ENCODE peak calls at places on chromosome 14, in nine cellular contexts. One of them, this sample, is unnamed.

GRCh38 chr14:87815121-87815520 is 177.9 kb downstream of the GALC start:
- DNase-seq in ureter: no peak
- DNase-seq in GM04504: no peak
- DNase-seq in dermis microvascular lymphatic vessel endothelial cell: no peak
- DNase-seq in nephron progenitor cell: no peak
- DNase-seq in NCI-H2171: no peak
- DNase-seq in right cardiac atrium: no peak
- DNase-seq in retinal pigment epithelial cell: no peak
- DNase-seq in fibroblast of the conjunctiva: no peak
- DNase-seq in this sample: no peak

GRCh38 chr14:61280092-61280525 is 1.0 kb downstream of the TMEM30B start:
- DNase-seq in ureter: no peak
- DNase-seq in GM04504: no peak
- DNase-seq in dermis microvascular lymphatic vessel endothelial cell: no peak
- DNase-seq in nephron progenitor cell: no peak
- DNase-seq in NCI-H2171: no peak
- DNase-seq in right cardiac atrium: no peak
- DNase-seq in retinal pigment epithelial cell: no peak
- DNase-seq in fibroblast of the conjunctiva: no peak
- DNase-seq in this sample: no peak

GRCh38 chr14:104582649-104583048 is 3.1 kb downstream of the C14orf180 start:
- DNase-seq in ureter: peak; percentile 72
- DNase-seq in GM04504: no peak
- DNase-seq in dermis microvascular lymphatic vessel endothelial cell: no peak
- DNase-seq in nephron progenitor cell: no peak
- DNase-seq in NCI-H2171: no peak
- DNase-seq in right cardiac atrium: peak; percentile 79
- DNase-seq in retinal pigment epithelial cell: no peak
- DNase-seq in fibroblast of the conjunctiva: no peak
- DNase-seq in this sample: no peak

GRCh38 chr14:99554184-99554583 is 49.8 kb downstream of the CCDC85C start:
- DNase-seq in ureter: no peak
- DNase-seq in GM04504: no peak
- DNase-seq in dermis microvascular lymphatic vessel endothelial cell: no peak
- DNase-seq in nephron progenitor cell: no peak
- DNase-seq in NCI-H2171: no peak
- DNase-seq in right cardiac atrium: no peak
- DNase-seq in retinal pigment epithelial cell: no peak
- DNase-seq in fibroblast of the conjunctiva: no peak
- DNase-seq in this sample: no peak

GRCh38 chr14:75689012-75689411 is 28.0 kb downstream of the TTLL5 start:
- DNase-seq in ureter: no peak
- DNase-seq in GM04504: peak; percentile 73
- DNase-seq in dermis microvascular lymphatic vessel endothelial cell: no peak
- DNase-seq in nephron progenitor cell: no peak
- DNase-seq in NCI-H2171: no peak
- DNase-seq in right cardiac atrium: peak; percentile 64
- DNase-seq in retinal pigment epithelial cell: no peak
- DNase-seq in fibroblast of the conjunctiva: no peak
- DNase-seq in this sample: no peak

GRCh38 chr14:34498684-34499412 is 36.8 kb upstream of the SPTSSA start:
- DNase-seq in ureter: no peak
- DNase-seq in GM04504: no peak
- DNase-seq in dermis microvascular lymphatic vessel endothelial cell: no peak
- DNase-seq in nephron progenitor cell: no peak
- DNase-seq in NCI-H2171: no peak
- DNase-seq in right cardiac atrium: no peak
- DNase-seq in retinal pigment epithelial cell: peak; percentile 61
- DNase-seq in fibroblast of the conjunctiva: no peak
- DNase-seq in this sample: no peak

GRCh38 chr14:50839048-50839447 is 8.1 kb upstream of the NIN start:
- DNase-seq in ureter: no peak
- DNase-seq in GM04504: no peak
- DNase-seq in dermis microvascular lymphatic vessel endothelial cell: no peak
- DNase-seq in nephron progenitor cell: no peak
- DNase-seq in NCI-H2171: no peak
- DNase-seq in right cardiac atrium: no peak
- DNase-seq in retinal pigment epithelial cell: no peak
- DNase-seq in fibroblast of the conjunctiva: no peak
- DNase-seq in this sample: peak; percentile 45

GRCh38 chr14:80973918-80974317 is 18.5 kb downstream of the TSHR start:
- DNase-seq in ureter: no peak
- DNase-seq in GM04504: no peak
- DNase-seq in dermis microvascular lymphatic vessel endothelial cell: no peak
- DNase-seq in nephron progenitor cell: no peak
- DNase-seq in NCI-H2171: peak; percentile 91
- DNase-seq in right cardiac atrium: no peak
- DNase-seq in retinal pigment epithelial cell: no peak
- DNase-seq in fibroblast of the conjunctiva: no peak
- DNase-seq in this sample: no peak

GRCh38 chr14:105999361-106000028 is 473.1 kb downstream of the TMEM121 start:
- DNase-seq in ureter: no peak
- DNase-seq in GM04504: no peak
- DNase-seq in dermis microvascular lymphatic vessel endothelial cell: peak; percentile 0
- DNase-seq in nephron progenitor cell: peak; percentile 13
- DNase-seq in NCI-H2171: peak; percentile 11
- DNase-seq in right cardiac atrium: peak; percentile 38
- DNase-seq in retinal pigment epithelial cell: no peak
- DNase-seq in fibroblast of the conjunctiva: no peak
- DNase-seq in this sample: no peak

This sample was measured in MM.1S.